ENCODE peak calls at places on chromosomes 5 and 9, in ten cellular contexts. One of them, this sample, is unnamed.

GRCh38 chr9:126605792-126606482 is 7.8 kb upstream of the LMX1B start:
- DNase-seq in fibroblast of lung: no peak
- DNase-seq in PC-3: peak; percentile 15
- DNase-seq in H9: no peak
- DNase-seq in PC-9: no peak
- DNase-seq in SK-N-SH: peak; percentile 5
- DNase-seq in IMR-90: no peak
- DNase-seq in astrocyte: no peak
- DNase-seq in GM23338: no peak
- DNase-seq in neural progenitor cell: no peak
- DNase-seq in this sample: no peak

GRCh38 chr5:79146352-79146751 is 34.7 kb downstream of the BHMT start:
- DNase-seq in GM23338: peak; percentile 21
- DNase-seq in H9: no peak
- DNase-seq in SK-N-SH: no peak
- DNase-seq in PC-3: peak; percentile 67
- DNase-seq in fibroblast of lung: peak; percentile 55
- DNase-seq in astrocyte: peak; percentile 39
- DNase-seq in neural progenitor cell: no peak
- DNase-seq in IMR-90: peak; percentile 27
- DNase-seq in PC-9: no peak
- DNase-seq in this sample: no peak

GRCh38 chr5:57414857-57415256 is 67.8 kb downstream of the ACTBL2 start:
- DNase-seq in SK-N-SH: no peak
- DNase-seq in IMR-90: peak; percentile 22
- DNase-seq in PC-3: no peak
- DNase-seq in PC-9: no peak
- DNase-seq in astrocyte: no peak
- DNase-seq in fibroblast of lung: no peak
- DNase-seq in neural progenitor cell: no peak
- DNase-seq in GM23338: no peak
- DNase-seq in H9: no peak
- DNase-seq in this sample: no peak

GRCh38 chr9:4927701-4928100 is 57.4 kb upstream of the JAK2 start:
- DNase-seq in PC-9: no peak
- DNase-seq in IMR-90: no peak
- DNase-seq in GM23338: no peak
- DNase-seq in SK-N-SH: no peak
- DNase-seq in astrocyte: no peak
- DNase-seq in PC-3: no peak
- DNase-seq in H9: no peak
- DNase-seq in neural progenitor cell: no peak
- DNase-seq in fibroblast of lung: no peak
- DNase-seq in this sample: no peak

GRCh38 chr5:112917453-112918005 is 4.5 kb downstream of the REEP5 start:
- DNase-seq in astrocyte: no peak
- DNase-seq in SK-N-SH: peak; percentile 37
- DNase-seq in H9: peak; percentile 58
- DNase-seq in GM23338: peak; percentile 64
- DNase-seq in PC-9: no peak
- DNase-seq in neural progenitor cell: peak; percentile 12
- DNase-seq in IMR-90: peak; percentile 49
- DNase-seq in fibroblast of lung: peak; percentile 17
- DNase-seq in PC-3: peak; percentile 11
- DNase-seq in this sample: peak; percentile 40

GRCh38 chr9:77604316-77604715 is 43.8 kb downstream of the GNA14 start:
- DNase-seq in GM23338: no peak
- DNase-seq in astrocyte: peak; percentile 22
- DNase-seq in IMR-90: no peak
- DNase-seq in PC-9: no peak
- DNase-seq in neural progenitor cell: no peak
- DNase-seq in fibroblast of lung: peak; percentile 25
- DNase-seq in H9: no peak
- DNase-seq in PC-3: no peak
- DNase-seq in SK-N-SH: no peak
- DNase-seq in this sample: no peak

GRCh38 chr9:83744206-83744605 is 36.4 kb upstream of the UBQLN1 start:
- DNase-seq in GM23338: no peak
- DNase-seq in fibroblast of lung: no peak
- DNase-seq in astrocyte: no peak
- DNase-seq in IMR-90: no peak
- DNase-seq in SK-N-SH: no peak
- DNase-seq in neural progenitor cell: no peak
- DNase-seq in PC-9: peak; percentile 5
- DNase-seq in H9: no peak
- DNase-seq in PC-3: peak; percentile 27
- DNase-seq in this sample: no peak

GRCh38 chr5:34552686-34553085 is 103.4 kb upstream of the RAI14 start:
- DNase-seq in fibroblast of lung: no peak
- DNase-seq in astrocyte: no peak
- DNase-seq in neural progenitor cell: no peak
- DNase-seq in PC-9: no peak
- DNase-seq in PC-3: no peak
- DNase-seq in SK-N-SH: no peak
- DNase-seq in H9: peak; percentile 14
- DNase-seq in IMR-90: no peak
- DNase-seq in GM23338: no peak
- DNase-seq in this sample: no peak

DNA sequence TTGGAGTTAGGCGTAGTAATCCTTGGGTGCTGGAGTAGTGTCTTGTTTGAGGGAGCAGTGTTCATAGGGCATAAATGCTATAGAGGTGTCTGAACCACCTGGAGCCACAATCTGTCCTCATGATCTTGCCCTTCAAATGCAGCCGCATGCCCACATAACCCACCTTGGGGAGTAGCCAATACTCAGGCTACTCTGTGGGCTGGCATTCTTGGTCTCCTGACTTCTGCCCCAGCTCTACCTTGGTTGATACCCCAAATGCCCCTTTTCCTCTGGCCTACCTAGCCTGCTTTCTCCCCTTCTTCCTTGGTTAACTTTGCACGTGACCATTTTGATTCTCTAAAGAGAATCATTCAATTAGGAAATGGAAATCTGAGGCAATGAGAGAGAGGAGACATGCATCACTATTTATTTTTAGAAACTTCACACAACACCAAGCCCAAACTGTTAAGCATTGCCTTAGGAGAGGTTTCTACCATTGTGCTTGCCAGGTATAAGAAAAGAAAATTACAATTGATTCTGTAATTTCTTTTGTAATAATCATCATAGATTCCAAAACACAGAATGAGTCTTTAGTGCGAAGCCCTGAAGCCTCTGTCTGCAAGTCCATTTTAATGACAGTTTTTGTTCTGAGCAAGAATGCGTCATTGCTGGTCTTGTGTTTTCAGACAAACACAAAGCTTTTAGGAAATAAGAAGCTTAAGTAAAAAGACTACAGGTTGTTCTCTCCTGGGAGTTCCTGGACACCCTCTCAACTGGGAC is 135.2 kb downstream of the C9orf152 start:
- DNase-seq in PC-3: no peak
- DNase-seq in IMR-90: no peak
- DNase-seq in PC-9: no peak
- DNase-seq in fibroblast of lung: peak; percentile 34
- DNase-seq in astrocyte: no peak
- DNase-seq in GM23338: no peak
- DNase-seq in neural progenitor cell: peak; percentile 48
- DNase-seq in H9: no peak
- DNase-seq in SK-N-SH: no peak
- DNase-seq in this sample: no peak
- H4K20me1 ChIP-seq in PC-3: peaks cover 37% of the 10 kb centered on the region
- H4K20me1 ChIP-seq in IMR-90: peaks cover 87% of the 10 kb centered on the region
- H4K20me1 ChIP-seq in PC-9: no peaks in the 10 kb centered on the region
- H4K20me1 ChIP-seq in fibroblast of lung: no peaks in the 10 kb centered on the region
- H4K20me1 ChIP-seq in astrocyte: peaks cover 72% of the 10 kb centered on the region
- H4K20me1 ChIP-seq in GM23338: peaks cover 33% of the 10 kb centered on the region
- H4K20me1 ChIP-seq in neural progenitor cell: peaks cover 28% of the 10 kb centered on the region
- H4K20me1 ChIP-seq in H9: no peaks in the 10 kb centered on the region
- H4K20me1 ChIP-seq in SK-N-SH: peaks cover 86% of the 10 kb centered on the region
- H4K20me1 ChIP-seq in this sample: peaks cover 6% of the 10 kb centered on the region

GRCh38 chr5:139884144-139884543 is 88.5 kb downstream of the PSD2 start:
- DNase-seq in GM23338: no peak
- DNase-seq in astrocyte: no peak
- DNase-seq in SK-N-SH: no peak
- DNase-seq in fibroblast of lung: no peak
- DNase-seq in neural progenitor cell: no peak
- DNase-seq in IMR-90: no peak
- DNase-seq in PC-9: no peak
- DNase-seq in PC-3: no peak
- DNase-seq in H9: no peak
- DNase-seq in this sample: no peak
- H3K27ac ChIP-seq in GM23338: no peak overlapping the region
- H3K27ac ChIP-seq in astrocyte: no peak overlapping the region
- H3K27ac ChIP-seq in SK-N-SH: no peak overlapping the region
- H3K27ac ChIP-seq in fibroblast of lung: no peak overlapping the region
- H3K27ac ChIP-seq in neural progenitor cell: no peak overlapping the region
- H3K27ac ChIP-seq in IMR-90: no peak overlapping the region
- H3K27ac ChIP-seq in PC-9: no peak overlapping the region
- H3K27ac ChIP-seq in PC-3: no peak overlapping the region
- H3K27ac ChIP-seq in H9: no peak overlapping the region
- H3K27ac ChIP-seq in this sample: no peak overlapping the region

DNA sequence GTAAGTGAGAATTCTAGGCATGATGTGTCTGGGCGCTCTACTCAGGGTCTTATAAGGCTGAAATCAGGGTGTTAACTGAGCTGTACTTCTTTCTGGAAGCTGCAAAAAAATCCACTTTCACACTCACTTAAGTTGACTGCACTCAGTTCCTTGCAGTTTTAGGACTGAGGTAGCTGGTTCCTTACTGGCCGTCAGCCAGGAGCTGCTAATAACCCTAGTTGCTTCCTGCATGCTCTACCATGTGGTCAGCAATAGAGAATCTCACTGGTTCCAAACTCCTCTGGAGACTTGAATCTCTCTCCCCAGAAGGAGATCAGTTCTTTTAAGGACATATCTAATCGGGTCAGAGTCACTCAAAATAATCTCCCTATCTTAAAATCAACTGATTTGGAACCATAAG is 911.2 kb downstream of the EFNA5 start:
- DNase-seq in PC-3: peak; percentile 46
- DNase-seq in PC-9: no peak
- DNase-seq in fibroblast of lung: peak; percentile 30
- DNase-seq in H9: no peak
- DNase-seq in SK-N-SH: no peak
- DNase-seq in IMR-90: peak; percentile 25
- DNase-seq in astrocyte: peak; percentile 8
- DNase-seq in GM23338: no peak
- DNase-seq in neural progenitor cell: no peak
- DNase-seq in this sample: no peak
- H4K20me1 ChIP-seq in PC-3: no peaks in the 10 kb centered on the region
- H4K20me1 ChIP-seq in PC-9: no peaks in the 10 kb centered on the region
- H4K20me1 ChIP-seq in fibroblast of lung: no peaks in the 10 kb centered on the region
- H4K20me1 ChIP-seq in H9: no peaks in the 10 kb centered on the region
- H4K20me1 ChIP-seq in SK-N-SH: no peaks in the 10 kb centered on the region
- H4K20me1 ChIP-seq in IMR-90: no peaks in the 10 kb centered on the region
- H4K20me1 ChIP-seq in astrocyte: no peaks in the 10 kb centered on the region
- H4K20me1 ChIP-seq in GM23338: no peaks in the 10 kb centered on the region
- H4K20me1 ChIP-seq in neural progenitor cell: no peaks in the 10 kb centered on the region
- H4K20me1 ChIP-seq in this sample: no peaks in the 10 kb centered on the region

DNA sequence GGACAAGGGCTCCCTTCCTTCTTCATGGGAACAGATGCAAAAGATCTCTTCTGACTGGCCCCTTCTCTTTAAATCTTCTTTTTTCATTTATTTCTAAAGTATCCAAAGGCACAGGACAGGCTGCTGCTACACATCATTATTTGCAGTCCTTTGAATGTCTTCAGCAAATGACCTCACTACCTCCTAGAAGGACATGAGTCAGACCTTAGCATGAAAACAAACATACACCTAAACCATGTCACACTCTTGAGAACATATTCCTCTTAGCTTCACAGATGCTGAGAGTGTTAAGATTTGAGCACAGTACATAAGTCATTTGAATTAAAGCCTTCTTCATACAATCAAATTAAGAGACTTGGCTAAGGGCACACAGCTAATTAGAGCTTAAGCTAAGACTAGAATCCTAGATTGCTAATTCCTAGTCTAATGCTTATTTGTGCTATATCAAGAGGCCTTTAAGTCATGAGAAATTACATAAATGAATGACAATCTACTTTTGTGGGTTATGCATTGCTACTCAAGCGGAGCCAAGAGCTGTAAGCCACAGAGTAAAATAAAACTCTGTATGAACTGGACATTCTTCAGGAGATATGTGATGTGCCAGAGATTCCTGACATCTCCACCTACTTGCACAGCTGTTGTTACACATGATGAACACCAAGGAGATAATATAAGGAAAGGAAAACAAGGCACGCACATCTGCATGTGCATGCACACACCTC is 109.1 kb upstream of the PTGER4 start:
- DNase-seq in PC-9: no peak
- DNase-seq in astrocyte: peak; percentile 72
- DNase-seq in SK-N-SH: no peak
- DNase-seq in PC-3: peak; percentile 82
- DNase-seq in neural progenitor cell: no peak
- DNase-seq in H9: no peak
- DNase-seq in GM23338: no peak
- DNase-seq in IMR-90: peak; percentile 90
- DNase-seq in fibroblast of lung: peak; percentile 77
- DNase-seq in this sample: peak; percentile 57
- H3K27ac ChIP-seq in PC-9: no peak overlapping the region
- H3K27ac ChIP-seq in astrocyte: peak overlapping the region; percentile 69
- H3K27ac ChIP-seq in SK-N-SH: no peak overlapping the region
- H3K27ac ChIP-seq in PC-3: peak overlapping the region; percentile 39
- H3K27ac ChIP-seq in neural progenitor cell: no peak overlapping the region
- H3K27ac ChIP-seq in H9: no peak overlapping the region
- H3K27ac ChIP-seq in GM23338: no peak overlapping the region
- H3K27ac ChIP-seq in IMR-90: no peak overlapping the region
- H3K27ac ChIP-seq in fibroblast of lung: peak overlapping the region; percentile 51
- H3K27ac ChIP-seq in this sample: no peak overlapping the region

GRCh38 chr9:134353539-134353938 is 27.3 kb downstream of the RXRA start:
- DNase-seq in PC-9: no peak
- DNase-seq in PC-3: no peak
- DNase-seq in GM23338: no peak
- DNase-seq in IMR-90: no peak
- DNase-seq in H9: no peak
- DNase-seq in SK-N-SH: no peak
- DNase-seq in astrocyte: no peak
- DNase-seq in neural progenitor cell: no peak
- DNase-seq in fibroblast of lung: no peak
- DNase-seq in this sample: no peak

GRCh38 chr9:134349941-134350340 is 23.7 kb downstream of the RXRA start:
- DNase-seq in PC-3: no peak
- DNase-seq in fibroblast of lung: no peak
- DNase-seq in PC-9: no peak
- DNase-seq in GM23338: no peak
- DNase-seq in SK-N-SH: peak; percentile 96
- DNase-seq in IMR-90: no peak
- DNase-seq in astrocyte: no peak
- DNase-seq in neural progenitor cell: no peak
- DNase-seq in H9: no peak
- DNase-seq in this sample: no peak

GRCh38 chr9:134350416-134350994 is 24.2 kb downstream of the RXRA start:
- DNase-seq in H9: no peak
- DNase-seq in astrocyte: no peak
- DNase-seq in PC-9: no peak
- DNase-seq in PC-3: no peak
- DNase-seq in IMR-90: no peak
- DNase-seq in GM23338: no peak
- DNase-seq in SK-N-SH: peak; percentile 70
- DNase-seq in fibroblast of lung: no peak
- DNase-seq in neural progenitor cell: no peak
- DNase-seq in this sample: no peak

GRCh38 chr9:134352247-134352933 is 26.1 kb downstream of the RXRA start:
- DNase-seq in SK-N-SH: no peak
- DNase-seq in PC-9: no peak
- DNase-seq in H9: no peak
- DNase-seq in astrocyte: no peak
- DNase-seq in GM23338: no peak
- DNase-seq in PC-3: no peak
- DNase-seq in IMR-90: no peak
- DNase-seq in neural progenitor cell: no peak
- DNase-seq in fibroblast of lung: no peak
- DNase-seq in this sample: no peak

GRCh38 chr9:134351777-134352176 is 25.5 kb downstream of the RXRA start:
- DNase-seq in neural progenitor cell: no peak
- DNase-seq in SK-N-SH: no peak
- DNase-seq in GM23338: no peak
- DNase-seq in PC-9: no peak
- DNase-seq in astrocyte: no peak
- DNase-seq in fibroblast of lung: no peak
- DNase-seq in PC-3: no peak
- DNase-seq in IMR-90: no peak
- DNase-seq in H9: no peak
- DNase-seq in this sample: no peak
- H4K20me1 ChIP-seq in neural progenitor cell: peaks cover 100% of the 10 kb centered on the region
- H4K20me1 ChIP-seq in SK-N-SH: peaks cover 97% of the 10 kb centered on the region
- H4K20me1 ChIP-seq in GM23338: no peaks in the 10 kb centered on the region
- H4K20me1 ChIP-seq in PC-9: peaks cover 29% of the 10 kb centered on the region
- H4K20me1 ChIP-seq in astrocyte: peaks cover 97% of the 10 kb centered on the region
- H4K20me1 ChIP-seq in fibroblast of lung: no peaks in the 10 kb centered on the region
- H4K20me1 ChIP-seq in PC-3: no peaks in the 10 kb centered on the region
- H4K20me1 ChIP-seq in IMR-90: peaks cover 100% of the 10 kb centered on the region
- H4K20me1 ChIP-seq in H9: no peaks in the 10 kb centered on the region
- H4K20me1 ChIP-seq in this sample: no peaks in the 10 kb centered on the region